ENCODE peak calls at places on chromosomes 7 and 10, in six cellular contexts. N is anterior cingulate cortex, F is amygdala, O is NCI-H2029, A is Kasumi-1, P is D341Med. Y is an unnamed sample.

GRCh38 chr10:24428410-24428782 is 219.5 kb downstream of the KIAA1217 start:
- DNase-seq in F (no peak), N (no peak), P (no peak), O (peak; percentile 7), A (no peak), Y (no peak)

GRCh38 chr10:17201165-17202013 is at the start of gene TRDMT1:
- DNase-seq in N (peak; percentile 87), P (peak; percentile 93), A (peak; percentile 87), F (peak; percentile 82), O (peak; percentile 10), Y (peak; percentile 86)

GRCh38 chr7:24732646-24733413 is 24.4 kb downstream of the GSDME start:
- DNase-seq in A (no peak), O (no peak), P (no peak), F (no peak), N (no peak), Y (no peak)

GRCh38 chr10:11162828-11163599 is 145.3 kb downstream of the CELF2 start:
- DNase-seq in O (no peak), A (peak; percentile 100), P (no peak), N (peak; percentile 42), F (no peak), Y (peak; percentile 58)

GRCh38 chr10:13847201-13847631 is 260.5 kb downstream of the PRPF18 start:
- DNase-seq in O (no peak), A (no peak), N (no peak), F (no peak), P (no peak), Y (no peak)

GRCh38 chr10:43197834-43198681 is 59.8 kb downstream of the CSGALNACT2 start:
- DNase-seq in F (no peak), A (peak; percentile 37), N (no peak), O (no peak), P (peak; percentile 34), Y (no peak)

GRCh38 chr10:87761153-87761552 is 56.9 kb downstream of the ATAD1 start:
- DNase-seq in A (no peak), N (no peak), P (no peak), O (no peak), F (no peak), Y (no peak)

GRCh38 chr10:84608126-84608525 is 279.7 kb downstream of the CCSER2 start:
- DNase-seq in F (no peak), O (no peak), P (no peak), A (no peak), N (no peak), Y (no peak)

GRCh38 chr7:12297709-12298108 is 86.6 kb downstream of the TMEM106B start:
- DNase-seq in A (no peak), N (no peak), F (no peak), P (no peak), O (no peak), Y (no peak)